ENCODE peak calls at places on chromosomes 13 and 19, in six cellular contexts. K, O, E, T, M and V are unnamed samples.
A peak's percentile ranks its signal among the peaks of the same experiment; 100 is the strongest.

GRCh38 chr19:35755550-35756371 is 1.1 kb downstream of the HSPB6 start:
- DNase-seq in E (no peak), M (peak; percentile 34), K (peak; percentile 55), T (no peak), O (peak; percentile 39), V (peak; percentile 46)

GRCh38 chr19:28488006-28488405 is 724.9 kb downstream of the UQCRFS1 start:
- DNase-seq in O (peak; percentile 44), T (no peak), M (no peak), E (no peak), K (no peak), V (no peak)

GRCh38 chr19:2561895-2562294 is 86.0 kb downstream of the GADD45B start:
- DNase-seq in O (no peak), M (no peak), E (no peak), K (no peak), T (no peak), V (no peak)

GRCh38 chr13:44249439-44249838 is 124.2 kb upstream of the SERP2 start:
- DNase-seq in K (peak; percentile 77), M (peak; percentile 14), E (no peak), O (no peak), T (no peak), V (peak; percentile 70)

GRCh38 chr13:86757236-86757978 is 913.8 kb upstream of the SLITRK5 start:
- DNase-seq in O (peak; percentile 67), M (no peak), T (peak; percentile 31), K (no peak), E (no peak), V (no peak)

GRCh38 chr19:11201791-11202190 is 4.4 kb upstream of the KANK2 start:
- DNase-seq in K (no peak), T (no peak), M (no peak), E (no peak), O (no peak), V (no peak)

GRCh38 chr13:30463820-30464495 is 1.8 kb downstream of the HMGB1 start:
- DNase-seq in T (no peak), O (no peak), E (no peak), K (peak; percentile 50), M (peak; percentile 53), V (peak; percentile 79)

GRCh38 chr19:40445945-40446784 is 2.0 kb upstream of the SERTAD3 start:
- DNase-seq in T (no peak), K (no peak), M (peak; percentile 84), E (no peak), O (peak; percentile 62), V (peak; percentile 52)

GRCh38 chr13:66933994-66934393 is 296.1 kb downstream of the PCDH9 start:
- DNase-seq in M (no peak), T (no peak), K (peak; percentile 90), E (no peak), O (no peak), V (peak; percentile 38)

GRCh38 chr13:50684366-50684765 is 159.1 kb downstream of the DLEU7 start:
- DNase-seq in O (no peak), K (no peak), E (no peak), T (no peak), M (no peak), V (no peak)

GRCh38 chr19:23286477-23286876 is 36.3 kb upstream of the ZNF724 start:
- DNase-seq in T (no peak), O (peak; percentile 31), M (peak; percentile 7), K (no peak), E (no peak), V (no peak)

GRCh38 chr19:7083076-7083956 is 13.8 kb downstream of the ZNF557 start:
- DNase-seq in K (peak; percentile 38), O (no peak), E (no peak), M (no peak), T (no peak), V (peak; percentile 34)

GRCh38 chr13:90447735-90448103 is 899.8 kb upstream of the MIR17HG start:
- DNase-seq in O (no peak), T (no peak), E (no peak), K (peak; percentile 63), M (peak; percentile 54), V (peak; percentile 52)

GRCh38 chr13:90443268-90443667 is 904.2 kb upstream of the MIR17HG start:
- DNase-seq in T (no peak), E (no peak), O (no peak), K (peak; percentile 9), M (peak; percentile 65), V (no peak)

GRCh38 chr13:90445179-90445578 is 902.3 kb upstream of the MIR17HG start:
- DNase-seq in K (peak; percentile 90), M (peak; percentile 82), T (peak; percentile 31), E (peak; percentile 15), O (peak; percentile 38), V (peak; percentile 68)

GRCh38 chr13:90447034-90447734 is 900.3 kb upstream of the MIR17HG start:
- DNase-seq in E (no peak), K (no peak), O (no peak), M (no peak), T (no peak), V (no peak)

GRCh38 chr13:90444232-90444631 is 903.3 kb upstream of the MIR17HG start:
- DNase-seq in T (no peak), E (no peak), K (no peak), M (no peak), O (no peak), V (no peak)
- H3K18ac ChIP-seq in T (no peak overlapping the region), E (no peak overlapping the region), K (peak overlapping the region; percentile 98), M (no peak overlapping the region), O (no peak overlapping the region), V (peak overlapping the region; percentile 79)

GRCh38 chr13:47288546-47288945 is 391.7 kb upstream of the HTR2A start:
- DNase-seq in O (no peak), T (no peak), E (no peak), M (no peak), K (peak; percentile 5), V (no peak)
- H3K9me3 ChIP-seq in O (no peaks in the 10 kb centered on the region), T (no peaks in the 10 kb centered on the region), E (no peaks in the 10 kb centered on the region), M (no peaks in the 10 kb centered on the region), K (no peaks in the 10 kb centered on the region), V (no peaks in the 10 kb centered on the region)

GRCh38 chr19:54102421-54103169 is at the start of gene NDUFA3:
- DNase-seq in O (peak; percentile 99), K (peak; percentile 98), T (peak; percentile 96), E (peak; percentile 98), M (peak; percentile 100), V (peak; percentile 98)

GRCh38 chr19:54096642-54097106 is 3.9 kb downstream of the OSCAR start:
- DNase-seq in T (no peak), M (no peak), K (peak; percentile 17), O (peak; percentile 65), E (no peak), V (peak; percentile 47)

GRCh38 chr19:54105796-54106195 is 3.1 kb downstream of the NDUFA3 start:
- DNase-seq in M (no peak), E (no peak), T (no peak), O (no peak), K (no peak), V (no peak)

GRCh38 chr19:54104998-54105715 is 2.5 kb downstream of the NDUFA3 start:
- DNase-seq in E (no peak), T (no peak), O (no peak), M (no peak), K (no peak), V (no peak)

DNA sequence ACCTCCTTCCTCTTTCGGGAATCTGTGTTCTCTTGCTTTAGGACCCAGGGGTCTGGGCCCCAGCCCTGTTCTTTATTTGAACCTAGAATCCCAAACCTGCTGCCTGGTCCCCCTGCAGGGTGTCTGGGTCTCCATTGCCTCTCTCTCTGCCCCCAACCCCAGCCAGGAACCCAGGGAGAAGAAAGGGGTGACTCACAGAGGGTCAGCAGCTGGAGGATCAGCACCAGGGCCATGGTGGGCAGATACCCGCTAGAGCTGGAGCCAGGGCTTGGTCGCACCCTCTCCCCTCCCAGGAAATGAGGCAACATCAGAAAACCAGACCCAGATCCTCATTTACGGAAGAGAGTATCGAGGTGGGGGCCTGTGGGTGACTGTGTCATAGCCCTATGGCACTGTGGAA is at the start of gene OSCAR:
- DNase-seq in K (no peak), T (no peak), E (no peak), O (no peak), M (peak; percentile 25), V (peak; percentile 4)
- H3K27ac ChIP-seq in K (no peak within 1 kb of the TSS), T (no peak within 1 kb of the TSS), E (no peak within 1 kb of the TSS), O (no peak within 1 kb of the TSS), M (no peak within 1 kb of the TSS), V (no peak within 1 kb of the TSS)

GRCh38 chr19:38317104-38317612 is 1.4 kb upstream of the YIF1B start:
- DNase-seq in E (no peak), K (no peak), O (no peak), M (no peak), T (no peak), V (no peak)

GRCh38 chr19:38319421-38320258 is at the start of gene KCNK6:
- DNase-seq in M (peak; percentile 73), K (no peak), T (no peak), O (peak; percentile 78), E (no peak), V (peak; percentile 32)

GRCh38 chr19:38316477-38317067 is 825 bp upstream of the YIF1B start:
- DNase-seq in O (no peak), M (no peak), T (no peak), K (no peak), E (no peak), V (no peak)

GRCh38 chr19:38318595-38319142 is 976 bp upstream of the KCNK6 start:
- DNase-seq in E (no peak), O (no peak), K (no peak), T (no peak), M (no peak), V (no peak)

GRCh38 chr19:38315657-38316476 is at the start of gene YIF1B:
- DNase-seq in T (peak; percentile 92), K (peak; percentile 96), M (peak; percentile 98), O (peak; percentile 99), E (peak; percentile 95), V (peak; percentile 97)
- H3K18ac ChIP-seq in T (no peak within 1 kb of the TSS), K (peak within 1 kb of the TSS; percentile 44), M (peak within 1 kb of the TSS; percentile 20), O (peak within 1 kb of the TSS; percentile 53), E (peak within 1 kb of the TSS; percentile 77), V (peak within 1 kb of the TSS; percentile 95)

GRCh38 chr19:8722032-8722431 is 598 bp downstream of the OR2Z1 start:
- DNase-seq in K (no peak), T (no peak), M (no peak), E (no peak), O (no peak), V (no peak)
- H3K9me3 ChIP-seq in K (peaks cover 22% of the 10 kb centered on the region), T (peaks cover 76% of the 10 kb centered on the region), M (peaks cover 18% of the 10 kb centered on the region), E (peaks cover 19% of the 10 kb centered on the region), O (peaks cover 76% of the 10 kb centered on the region), V (peaks cover 14% of the 10 kb centered on the region)

GRCh38 chr19:55478364-55478763 is 1.9 kb downstream of the ZNF628 start:
- DNase-seq in T (no peak), K (no peak), M (no peak), O (no peak), E (no peak), V (no peak)
- H3K27ac ChIP-seq in T (no peak overlapping the region), K (no peak overlapping the region), M (no peak overlapping the region), O (no peak overlapping the region), E (no peak overlapping the region), V (no peak overlapping the region)

GRCh38 chr13:33904431-33904830 is 86.5 kb downstream of the RFC3 start:
- DNase-seq in E (no peak), M (no peak), K (no peak), T (no peak), O (no peak), V (no peak)
- H3K18ac ChIP-seq in E (no peak overlapping the region), M (no peak overlapping the region), K (no peak overlapping the region), T (no peak overlapping the region), O (no peak overlapping the region), V (no peak overlapping the region)